ENCODE peak calls at places on chromosomes 12 and 14, in seven cellular contexts. One of them, this sample, is unnamed.

GRCh38 chr12:6533653-6534157 is 612 bp upstream of the GAPDH start:
- DNase-seq in neural progenitor cell: peak
- DNase-seq in fibroblast of villous mesenchyme: peak
- DNase-seq in progenitor cell of endocrine pancreas: peak
- DNase-seq in endothelial cell of umbilical vein: peak
- DNase-seq in astrocyte: peak
- DNase-seq in activated CD8-positive, alpha-beta T cell treated with anti-CD3 and anti-CD28 coated beads for 36 hours: peak
- DNase-seq in this sample: peak

GRCh38 chr14:61388173-61388975 is 67.0 kb downstream of the PRKCH start:
- DNase-seq in fibroblast of villous mesenchyme: peak
- DNase-seq in activated CD8-positive, alpha-beta T cell treated with anti-CD3 and anti-CD28 coated beads for 36 hours: peak
- DNase-seq in neural progenitor cell: no peak
- DNase-seq in astrocyte: peak
- DNase-seq in progenitor cell of endocrine pancreas: no peak
- DNase-seq in endothelial cell of umbilical vein: peak
- DNase-seq in this sample: no peak

GRCh38 chr12:52232233-52232915 is 669 bp upstream of the KRT7 start:
- DNase-seq in neural progenitor cell: peak
- DNase-seq in activated CD8-positive, alpha-beta T cell treated with anti-CD3 and anti-CD28 coated beads for 36 hours: no peak
- DNase-seq in astrocyte: no peak
- DNase-seq in progenitor cell of endocrine pancreas: no peak
- DNase-seq in endothelial cell of umbilical vein: peak
- DNase-seq in fibroblast of villous mesenchyme: no peak
- DNase-seq in this sample: peak

GRCh38 chr12:106149096-106149784 is 10.5 kb upstream of the NUAK1 start:
- DNase-seq in endothelial cell of umbilical vein: peak
- DNase-seq in astrocyte: no peak
- DNase-seq in progenitor cell of endocrine pancreas: no peak
- DNase-seq in activated CD8-positive, alpha-beta T cell treated with anti-CD3 and anti-CD28 coated beads for 36 hours: peak
- DNase-seq in neural progenitor cell: peak
- DNase-seq in fibroblast of villous mesenchyme: peak
- DNase-seq in this sample: peak

GRCh38 chr12:124754949-124755800 is 108.5 kb downstream of the SCARB1 start:
- DNase-seq in progenitor cell of endocrine pancreas: no peak
- DNase-seq in endothelial cell of umbilical vein: no peak
- DNase-seq in fibroblast of villous mesenchyme: peak
- DNase-seq in astrocyte: peak
- DNase-seq in activated CD8-positive, alpha-beta T cell treated with anti-CD3 and anti-CD28 coated beads for 36 hours: peak
- DNase-seq in neural progenitor cell: peak
- DNase-seq in this sample: no peak

GRCh38 chr12:62934799-62935674 is at the start of gene PPM1H:
- DNase-seq in progenitor cell of endocrine pancreas: peak
- DNase-seq in endothelial cell of umbilical vein: peak
- DNase-seq in astrocyte: peak
- DNase-seq in neural progenitor cell: peak
- DNase-seq in fibroblast of villous mesenchyme: peak
- DNase-seq in activated CD8-positive, alpha-beta T cell treated with anti-CD3 and anti-CD28 coated beads for 36 hours: peak
- DNase-seq in this sample: peak

GRCh38 chr14:95394297-95394891 is 74.7 kb upstream of the CLMN start:
- DNase-seq in activated CD8-positive, alpha-beta T cell treated with anti-CD3 and anti-CD28 coated beads for 36 hours: no peak
- DNase-seq in astrocyte: no peak
- DNase-seq in fibroblast of villous mesenchyme: no peak
- DNase-seq in progenitor cell of endocrine pancreas: no peak
- DNase-seq in neural progenitor cell: no peak
- DNase-seq in endothelial cell of umbilical vein: no peak
- DNase-seq in this sample: no peak

GRCh38 chr12:109475993-109476806 is 900 bp downstream of the KCTD10 start:
- DNase-seq in endothelial cell of umbilical vein: no peak
- DNase-seq in progenitor cell of endocrine pancreas: no peak
- DNase-seq in fibroblast of villous mesenchyme: no peak
- DNase-seq in astrocyte: no peak
- DNase-seq in neural progenitor cell: peak
- DNase-seq in activated CD8-positive, alpha-beta T cell treated with anti-CD3 and anti-CD28 coated beads for 36 hours: peak
- DNase-seq in this sample: no peak

GRCh38 chr12:104521731-104522130 is 65.0 kb downstream of the CHST11 start:
- DNase-seq in neural progenitor cell: no peak
- DNase-seq in activated CD8-positive, alpha-beta T cell treated with anti-CD3 and anti-CD28 coated beads for 36 hours: no peak
- DNase-seq in astrocyte: no peak
- DNase-seq in fibroblast of villous mesenchyme: no peak
- DNase-seq in endothelial cell of umbilical vein: peak
- DNase-seq in progenitor cell of endocrine pancreas: no peak
- DNase-seq in this sample: no peak

GRCh38 chr14:69852897-69853296 is 26.3 kb upstream of the SMOC1 start:
- DNase-seq in activated CD8-positive, alpha-beta T cell treated with anti-CD3 and anti-CD28 coated beads for 36 hours: no peak
- DNase-seq in astrocyte: no peak
- DNase-seq in progenitor cell of endocrine pancreas: no peak
- DNase-seq in neural progenitor cell: no peak
- DNase-seq in endothelial cell of umbilical vein: no peak
- DNase-seq in fibroblast of villous mesenchyme: no peak
- DNase-seq in this sample: no peak

GRCh38 chr12:66048843-66049537 is 81.6 kb downstream of the LLPH start:
- DNase-seq in astrocyte: no peak
- DNase-seq in neural progenitor cell: no peak
- DNase-seq in fibroblast of villous mesenchyme: peak
- DNase-seq in activated CD8-positive, alpha-beta T cell treated with anti-CD3 and anti-CD28 coated beads for 36 hours: no peak
- DNase-seq in progenitor cell of endocrine pancreas: no peak
- DNase-seq in endothelial cell of umbilical vein: no peak
- DNase-seq in this sample: no peak

GRCh38 chr12:7588703-7589329 is 76.9 kb downstream of the APOBEC1 start:
- DNase-seq in fibroblast of villous mesenchyme: peak
- DNase-seq in astrocyte: no peak
- DNase-seq in endothelial cell of umbilical vein: peak
- DNase-seq in progenitor cell of endocrine pancreas: no peak
- DNase-seq in activated CD8-positive, alpha-beta T cell treated with anti-CD3 and anti-CD28 coated beads for 36 hours: peak
- DNase-seq in neural progenitor cell: peak
- DNase-seq in this sample: peak

GRCh38 chr14:51386983-51387730 is 147.1 kb downstream of the TMX1 start:
- DNase-seq in astrocyte: no peak
- DNase-seq in fibroblast of villous mesenchyme: peak
- DNase-seq in activated CD8-positive, alpha-beta T cell treated with anti-CD3 and anti-CD28 coated beads for 36 hours: no peak
- DNase-seq in endothelial cell of umbilical vein: peak
- DNase-seq in neural progenitor cell: no peak
- DNase-seq in progenitor cell of endocrine pancreas: no peak
- DNase-seq in this sample: no peak

DNA sequence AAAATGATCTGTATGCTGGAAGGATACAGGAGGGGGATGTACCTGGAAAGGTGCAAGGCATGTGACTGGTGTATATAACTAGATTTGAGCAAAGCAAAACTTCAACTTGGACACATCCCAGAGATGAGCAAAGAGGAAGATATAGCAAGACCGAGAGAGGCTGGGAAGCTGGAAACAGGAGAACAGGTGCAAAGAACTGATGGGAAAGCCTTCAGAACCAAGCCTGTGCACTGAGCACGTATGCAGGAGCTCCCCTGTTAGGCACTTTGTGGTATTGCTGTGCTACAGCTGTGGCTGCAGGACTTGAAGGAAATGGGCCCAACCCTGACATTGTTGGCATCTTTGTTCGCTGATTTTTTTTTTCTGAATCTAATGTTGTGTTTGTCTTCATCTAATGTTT is 120.7 kb upstream of the PWP1 start:
- DNase-seq in fibroblast of villous mesenchyme: no peak
- DNase-seq in progenitor cell of endocrine pancreas: no peak
- DNase-seq in astrocyte: no peak
- DNase-seq in activated CD8-positive, alpha-beta T cell treated with anti-CD3 and anti-CD28 coated beads for 36 hours: peak
- DNase-seq in neural progenitor cell: peak
- DNase-seq in endothelial cell of umbilical vein: no peak
- DNase-seq in this sample: peak
- TF ChIP-seq CTCF in fibroblast of villous mesenchyme: peak
- TF ChIP-seq CTCF in progenitor cell of endocrine pancreas: peak
- TF ChIP-seq CTCF in astrocyte: peak
- TF ChIP-seq CTCF in activated CD8-positive, alpha-beta T cell treated with anti-CD3 and anti-CD28 coated beads for 36 hours: peak
- TF ChIP-seq CTCF in neural progenitor cell: peak
- TF ChIP-seq CTCF in endothelial cell of umbilical vein: no peak
- TF ChIP-seq CTCF in this sample: no peak

DNA sequence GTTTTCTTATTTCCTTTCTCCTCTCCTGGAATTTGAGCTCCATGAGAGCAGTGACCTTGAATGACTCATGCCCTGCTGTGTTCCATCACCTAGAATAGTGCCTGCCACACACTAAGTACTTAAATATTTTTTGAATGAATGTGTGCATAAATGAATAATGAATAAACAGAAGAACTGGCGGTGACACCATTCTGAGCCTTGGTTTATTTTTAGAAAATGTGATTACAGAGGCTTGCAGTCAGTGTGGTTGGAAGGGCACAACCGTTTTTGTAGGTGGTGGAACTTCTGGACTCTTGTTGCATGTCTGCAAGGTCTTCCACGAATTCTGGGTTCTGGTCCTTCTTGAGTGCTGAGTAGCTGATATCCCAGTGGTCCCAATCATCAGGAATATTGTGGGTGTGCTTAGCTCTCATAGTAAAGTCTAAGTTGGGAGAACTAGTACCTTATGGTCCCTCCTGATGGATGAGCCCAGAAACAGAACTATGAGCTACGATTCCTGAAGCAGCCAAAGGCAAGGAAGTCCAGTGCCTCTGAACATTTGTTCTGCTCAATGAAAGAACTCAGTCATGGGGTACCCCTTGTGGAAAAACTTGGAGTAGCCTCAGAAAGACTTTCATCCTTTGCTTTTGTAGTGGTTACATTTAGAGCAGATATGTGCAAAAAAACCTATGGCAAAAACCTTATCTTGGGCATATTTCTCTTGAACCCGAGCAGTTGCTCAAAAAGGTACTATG is 28.8 kb upstream of the BHLHE41 start:
- DNase-seq in fibroblast of villous mesenchyme: peak
- DNase-seq in activated CD8-positive, alpha-beta T cell treated with anti-CD3 and anti-CD28 coated beads for 36 hours: no peak
- DNase-seq in endothelial cell of umbilical vein: peak
- DNase-seq in neural progenitor cell: no peak
- DNase-seq in progenitor cell of endocrine pancreas: no peak
- DNase-seq in astrocyte: peak
- DNase-seq in this sample: peak
- TF ChIP-seq CTCF in fibroblast of villous mesenchyme: peak
- TF ChIP-seq CTCF in activated CD8-positive, alpha-beta T cell treated with anti-CD3 and anti-CD28 coated beads for 36 hours: no peak
- TF ChIP-seq CTCF in endothelial cell of umbilical vein: no peak
- TF ChIP-seq CTCF in neural progenitor cell: no peak
- TF ChIP-seq CTCF in progenitor cell of endocrine pancreas: no peak
- TF ChIP-seq CTCF in astrocyte: peak
- TF ChIP-seq CTCF in this sample: no peak

GRCh38 chr12:12503384-12504078 is 59.1 kb downstream of the DUSP16 start:
- DNase-seq in progenitor cell of endocrine pancreas: no peak
- DNase-seq in fibroblast of villous mesenchyme: no peak
- DNase-seq in activated CD8-positive, alpha-beta T cell treated with anti-CD3 and anti-CD28 coated beads for 36 hours: peak
- DNase-seq in endothelial cell of umbilical vein: no peak
- DNase-seq in astrocyte: no peak
- DNase-seq in neural progenitor cell: peak
- DNase-seq in this sample: no peak
- TF ChIP-seq CTCF in progenitor cell of endocrine pancreas: no peak
- TF ChIP-seq CTCF in fibroblast of villous mesenchyme: no peak
- TF ChIP-seq CTCF in activated CD8-positive, alpha-beta T cell treated with anti-CD3 and anti-CD28 coated beads for 36 hours: peak
- TF ChIP-seq CTCF in endothelial cell of umbilical vein: no peak
- TF ChIP-seq CTCF in astrocyte: no peak
- TF ChIP-seq CTCF in neural progenitor cell: no peak
- TF ChIP-seq CTCF in this sample: no peak

GRCh38 chr14:65260786-65261185 is 151.7 kb upstream of the FUT8 start:
- DNase-seq in neural progenitor cell: no peak
- DNase-seq in activated CD8-positive, alpha-beta T cell treated with anti-CD3 and anti-CD28 coated beads for 36 hours: no peak
- DNase-seq in progenitor cell of endocrine pancreas: no peak
- DNase-seq in fibroblast of villous mesenchyme: peak
- DNase-seq in endothelial cell of umbilical vein: no peak
- DNase-seq in astrocyte: peak
- DNase-seq in this sample: no peak

GRCh38 chr14:65257405-65257804 is 155.1 kb upstream of the MAX start:
- DNase-seq in activated CD8-positive, alpha-beta T cell treated with anti-CD3 and anti-CD28 coated beads for 36 hours: no peak
- DNase-seq in neural progenitor cell: no peak
- DNase-seq in fibroblast of villous mesenchyme: no peak
- DNase-seq in progenitor cell of endocrine pancreas: no peak
- DNase-seq in endothelial cell of umbilical vein: no peak
- DNase-seq in astrocyte: no peak
- DNase-seq in this sample: no peak

GRCh38 chr14:65256714-65257113 is 154.4 kb upstream of the MAX start:
- DNase-seq in astrocyte: no peak
- DNase-seq in neural progenitor cell: no peak
- DNase-seq in fibroblast of villous mesenchyme: no peak
- DNase-seq in activated CD8-positive, alpha-beta T cell treated with anti-CD3 and anti-CD28 coated beads for 36 hours: no peak
- DNase-seq in progenitor cell of endocrine pancreas: no peak
- DNase-seq in endothelial cell of umbilical vein: no peak
- DNase-seq in this sample: no peak

GRCh38 chr14:65259000-65259399 is 153.5 kb upstream of the FUT8 start:
- DNase-seq in fibroblast of villous mesenchyme: no peak
- DNase-seq in astrocyte: no peak
- DNase-seq in neural progenitor cell: no peak
- DNase-seq in endothelial cell of umbilical vein: peak
- DNase-seq in progenitor cell of endocrine pancreas: no peak
- DNase-seq in activated CD8-positive, alpha-beta T cell treated with anti-CD3 and anti-CD28 coated beads for 36 hours: no peak
- DNase-seq in this sample: no peak

DNA sequence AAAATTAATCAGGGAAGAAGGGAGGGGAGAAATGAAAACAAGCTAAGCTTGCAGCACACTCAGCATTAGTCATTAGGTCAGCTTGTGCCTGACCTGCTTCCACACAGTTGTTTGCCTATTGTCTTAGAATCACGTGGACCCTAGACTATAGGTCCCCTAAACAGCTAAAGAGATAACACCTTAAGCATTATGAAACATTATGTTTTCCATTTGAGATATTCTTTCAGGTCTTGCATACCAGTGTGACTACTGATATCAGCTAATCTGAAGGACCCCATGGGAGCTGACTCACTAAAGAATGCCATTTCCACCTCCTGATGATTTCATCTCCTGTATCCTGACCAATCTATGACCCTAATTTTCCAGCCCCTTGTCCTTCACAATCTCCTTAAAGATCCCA is 154.1 kb upstream of the FUT8 start:
- DNase-seq in astrocyte: peak
- DNase-seq in neural progenitor cell: no peak
- DNase-seq in fibroblast of villous mesenchyme: peak
- DNase-seq in endothelial cell of umbilical vein: peak
- DNase-seq in progenitor cell of endocrine pancreas: no peak
- DNase-seq in activated CD8-positive, alpha-beta T cell treated with anti-CD3 and anti-CD28 coated beads for 36 hours: no peak
- DNase-seq in this sample: peak
- TF ChIP-seq CTCF in astrocyte: no peak
- TF ChIP-seq CTCF in neural progenitor cell: no peak
- TF ChIP-seq CTCF in fibroblast of villous mesenchyme: no peak
- TF ChIP-seq CTCF in endothelial cell of umbilical vein: no peak
- TF ChIP-seq CTCF in progenitor cell of endocrine pancreas: no peak
- TF ChIP-seq CTCF in activated CD8-positive, alpha-beta T cell treated with anti-CD3 and anti-CD28 coated beads for 36 hours: no peak
- TF ChIP-seq CTCF in this sample: no peak

DNA sequence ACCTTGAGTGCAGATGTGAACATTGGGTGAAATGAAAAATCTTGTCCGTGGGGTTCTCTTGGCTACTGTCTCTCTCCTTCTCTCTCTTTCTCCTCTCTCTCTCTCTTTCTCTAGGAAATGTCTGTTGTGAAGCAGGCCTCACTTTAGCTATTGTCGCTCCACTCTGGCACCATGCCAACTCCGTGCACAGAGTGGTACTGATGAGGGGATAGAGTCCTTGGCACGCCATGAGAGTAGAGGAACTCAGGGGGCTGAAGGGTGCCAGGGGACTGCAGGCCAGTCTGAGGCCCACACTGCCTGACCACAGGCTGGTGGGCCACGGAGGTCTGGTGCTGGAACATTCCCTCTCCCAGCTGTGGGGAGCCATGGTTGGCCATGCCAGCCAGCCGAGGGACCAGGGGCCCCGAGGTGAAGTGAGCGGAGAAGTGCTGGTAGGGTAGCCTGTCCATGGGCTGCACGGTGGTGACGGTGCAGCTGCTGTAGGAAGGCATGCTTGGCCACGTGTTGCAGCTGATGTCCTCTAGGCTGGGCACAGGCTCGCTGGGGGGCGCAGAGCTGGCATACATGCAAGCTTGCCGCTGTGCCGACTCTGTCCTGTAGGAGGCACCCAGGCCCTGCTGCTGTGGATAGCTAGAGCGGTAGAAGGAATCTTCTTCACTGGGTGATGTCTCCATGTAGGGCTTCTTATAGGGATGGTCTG is 50.4 kb downstream of the TBX5 start:
- DNase-seq in progenitor cell of endocrine pancreas: no peak
- DNase-seq in endothelial cell of umbilical vein: no peak
- DNase-seq in fibroblast of villous mesenchyme: peak
- DNase-seq in neural progenitor cell: peak
- DNase-seq in activated CD8-positive, alpha-beta T cell treated with anti-CD3 and anti-CD28 coated beads for 36 hours: peak
- DNase-seq in astrocyte: no peak
- DNase-seq in this sample: no peak
- TF ChIP-seq CTCF in progenitor cell of endocrine pancreas: peak
- TF ChIP-seq CTCF in endothelial cell of umbilical vein: no peak
- TF ChIP-seq CTCF in fibroblast of villous mesenchyme: peak
- TF ChIP-seq CTCF in neural progenitor cell: peak
- TF ChIP-seq CTCF in activated CD8-positive, alpha-beta T cell treated with anti-CD3 and anti-CD28 coated beads for 36 hours: no peak
- TF ChIP-seq CTCF in astrocyte: no peak
- TF ChIP-seq CTCF in this sample: no peak

This sample was measured in Calu3.